ENCODE peak calls at places on chromosome 18, in four cellular contexts. R is tibial artery, M is HCT116, S is hepatocyte. H is an unnamed sample.

GRCh38 chr18:66966171-66966570 is 362.3 kb upstream of the CDH19 start:
- DNase-seq in M (no peak), R (no peak), S (no peak), H (no peak)

GRCh38 chr18:23191952-23192662 is 56.8 kb downstream of the CABLES1 start:
- DNase-seq in S (peak; percentile 54), R (no peak), M (no peak), H (no peak)

GRCh38 chr18:74251297-74252031 is 40.3 kb downstream of the CYB5A start:
- DNase-seq in M (no peak), R (no peak), S (peak; percentile 46), H (no peak)

GRCh38 chr18:394997-395383 is 105.5 kb downstream of the COLEC12 start:
- DNase-seq in M (no peak), R (no peak), S (peak; percentile 50), H (no peak)

GRCh38 chr18:25144835-25145234 is 207.1 kb downstream of the ZNF521 start:
- DNase-seq in S (no peak), R (no peak), M (no peak), H (no peak)

GRCh38 chr18:9348079-9348671 is 13.6 kb downstream of the TWSG1 start:
- DNase-seq in S (no peak), M (no peak), R (no peak), H (peak; percentile 22)

GRCh38 chr18:10559566-10560456 is 34.0 kb downstream of the NAPG start:
- DNase-seq in S (no peak), M (no peak), R (no peak), H (peak; percentile 64)

GRCh38 chr18:66728951-66729350 is 125.1 kb upstream of the CDH19 start:
- DNase-seq in S (no peak), R (no peak), M (no peak), H (no peak)

GRCh38 chr18:29501952-29502351 is 1325.0 kb upstream of the CDH2 start:
- DNase-seq in S (no peak), M (no peak), R (no peak), H (no peak)

GRCh38 chr18:62018034-62018760 is 125.4 kb upstream of the RNF152 start:
- DNase-seq in R (no peak), M (no peak), S (peak; percentile 66), H (no peak)

GRCh38 chr18:22314001-22314400 is 103.7 kb downstream of the CTAGE1 start:
- DNase-seq in R (no peak), M (no peak), S (no peak), H (no peak)

GRCh38 chr18:36848609-36849008 is 19.7 kb downstream of the KIAA1328 start:
- DNase-seq in M (no peak), R (no peak), S (no peak), H (no peak)

GRCh38 chr18:61832858-61833257 is 59.9 kb downstream of the RNF152 start:
- DNase-seq in S (no peak), M (no peak), R (no peak), H (no peak)

GRCh38 chr18:35971661-35972196 is 750 bp upstream of the RMP24 start:
- DNase-seq in M (no peak), S (peak; percentile 13), R (no peak), H (no peak)

GRCh38 chr18:986552-986951 is 81.9 kb downstream of the ADCYAP1 start:
- DNase-seq in S (no peak), M (no peak), R (no peak), H (no peak)

GRCh38 chr18:36849288-36850011 is 20.5 kb downstream of the KIAA1328 start:
- DNase-seq in S (no peak), R (no peak), M (no peak), H (no peak)

GRCh38 chr18:25261768-25262167 is 90.2 kb downstream of the ZNF521 start:
- DNase-seq in R (no peak), M (no peak), S (no peak), H (no peak)

GRCh38 chr18:51523671-51524070 is 326.2 kb upstream of the MEX3C start:
- DNase-seq in M (no peak), R (no peak), S (no peak), H (no peak)

GRCh38 chr18:22813648-22814328 is 119.3 kb upstream of the RBBP8 start:
- DNase-seq in S (peak; percentile 57), R (no peak), M (no peak), H (peak; percentile 33)

GRCh38 chr18:24033644-24034412 is 19.3 kb downstream of the TTC39C start:
- DNase-seq in S (no peak), M (no peak), R (no peak), H (no peak)

GRCh38 chr18:22322251-22322691 is 95.4 kb downstream of the CTAGE1 start:
- DNase-seq in R (no peak), M (no peak), S (no peak), H (no peak)

GRCh38 chr18:39238951-39239350 is 1673.4 kb upstream of the CELF4 start:
- DNase-seq in R (no peak), M (no peak), S (no peak), H (no peak)

GRCh38 chr18:74331404-74331803 is 15.8 kb downstream of the C18orf63 start:
- DNase-seq in R (no peak), S (peak; percentile 32), M (peak; percentile 18), H (no peak)

GRCh38 chr18:40371673-40372072 is 1583.4 kb upstream of the PIK3C3 start:
- DNase-seq in M (no peak), R (no peak), S (no peak), H (no peak)

GRCh38 chr18:9147440-9148238 is 11.1 kb downstream of the ANKRD12 start:
- DNase-seq in R (no peak), M (peak; percentile 48), S (peak; percentile 75), H (peak; percentile 33)

DNA sequence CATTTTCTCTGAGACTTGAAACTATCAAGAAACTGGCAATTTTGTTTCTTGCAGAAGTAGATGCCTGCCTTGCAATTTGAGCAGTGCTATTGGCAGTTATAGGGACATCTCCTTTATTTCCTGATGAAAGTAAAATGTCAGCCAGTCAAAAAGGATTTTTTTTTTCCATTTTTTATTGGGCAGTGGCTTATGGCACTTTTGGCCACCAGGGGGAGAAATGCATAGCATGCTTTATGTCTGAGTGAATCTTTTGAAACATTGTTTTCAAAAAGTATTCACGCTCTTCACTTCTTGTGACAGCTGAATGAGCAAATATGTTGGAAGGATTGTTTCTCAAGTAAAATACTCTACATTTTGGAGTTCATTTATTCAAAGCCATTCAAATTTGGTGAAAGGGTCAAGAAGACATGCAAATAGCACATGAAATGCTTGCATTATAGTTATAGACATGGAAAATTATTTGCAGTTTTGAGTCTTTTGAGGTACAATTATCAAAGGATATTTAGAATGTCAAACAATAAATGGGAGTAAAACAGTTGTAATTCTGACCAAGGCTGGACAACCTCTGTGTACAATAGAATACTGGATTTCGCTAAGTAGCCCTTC is 491.0 kb downstream of the CDH2 start:
- DNase-seq in S (peak; percentile 69), M (peak; percentile 18), R (no peak), H (no peak)
- TF ChIP-seq CTCF in S (peak; percentile 71), M (peak; percentile 70), R (peak; percentile 20), H (peak; percentile 63)

GRCh38 chr18:76522104-76522503 is 27.1 kb upstream of the ZNF516 start:
- DNase-seq in R (no peak), S (no peak), M (no peak), H (no peak)

GRCh38 chr18:76521367-76521766 is 26.3 kb upstream of the ZNF516 start:
- DNase-seq in R (no peak), M (no peak), S (no peak), H (no peak)

GRCh38 chr18:76519156-76519549 is 24.1 kb upstream of the ZNF516 start:
- DNase-seq in S (peak; percentile 26), R (no peak), M (no peak), H (no peak)

GRCh38 chr18:76518073-76518472 is 23.0 kb upstream of the ZNF516 start:
- DNase-seq in R (no peak), S (no peak), M (no peak), H (no peak)

DNA sequence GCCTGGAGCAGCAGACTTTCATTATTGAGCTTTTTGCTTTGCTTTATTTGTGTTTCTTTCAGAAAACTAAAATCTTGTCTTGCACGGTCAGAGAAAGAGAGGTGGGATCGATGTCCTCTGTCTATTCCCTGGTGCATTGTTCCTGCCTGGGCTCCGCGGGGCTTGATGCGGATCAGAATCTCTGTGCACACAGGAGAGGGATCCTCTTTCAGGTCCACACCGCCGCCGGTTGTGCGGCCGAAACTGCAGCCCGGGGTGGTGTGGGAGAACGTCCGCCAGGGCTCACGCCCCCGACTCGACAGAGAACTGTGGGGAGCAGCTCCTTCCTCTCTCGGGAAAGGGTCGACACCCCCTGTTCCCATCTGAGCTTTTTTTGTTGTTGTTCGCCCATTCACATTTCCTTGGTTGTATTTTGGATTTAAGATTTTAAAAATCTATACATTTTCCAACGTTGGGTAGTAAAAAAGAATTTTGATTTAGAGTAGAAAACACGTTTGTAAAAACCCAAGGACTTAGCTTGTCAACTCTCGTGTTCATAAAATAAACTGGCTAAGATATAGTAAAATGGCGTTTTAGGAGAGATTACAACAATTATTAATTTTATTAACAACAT is 23.6 kb upstream of the ZNF516 start:
- DNase-seq in R (peak; percentile 71), M (no peak), S (peak; percentile 59), H (no peak)
- TF ChIP-seq CTCF in R (no peak), M (no peak), S (no peak), H (no peak)

GRCh38 chr18:75407468-75408437 is 19.8 kb downstream of the SMIM21 start:
- DNase-seq in S (peak; percentile 18), M (no peak), R (no peak), H (no peak)
- TF ChIP-seq CTCF in S (no peak), M (no peak), R (no peak), H (no peak)

GRCh38 chr18:45521151-45521550 is 94.1 kb upstream of the SLC14A2 start:
- DNase-seq in M (no peak), R (no peak), S (no peak), H (no peak)
- TF ChIP-seq CTCF in M (no peak), R (no peak), S (no peak), H (no peak)

GRCh38 chr18:57550510-57550909 is 36.0 kb downstream of the FECH start:
- DNase-seq in S (no peak), R (no peak), M (no peak), H (no peak)
- TF ChIP-seq CTCF in S (no peak), R (no peak), M (no peak), H (no peak)

DNA sequence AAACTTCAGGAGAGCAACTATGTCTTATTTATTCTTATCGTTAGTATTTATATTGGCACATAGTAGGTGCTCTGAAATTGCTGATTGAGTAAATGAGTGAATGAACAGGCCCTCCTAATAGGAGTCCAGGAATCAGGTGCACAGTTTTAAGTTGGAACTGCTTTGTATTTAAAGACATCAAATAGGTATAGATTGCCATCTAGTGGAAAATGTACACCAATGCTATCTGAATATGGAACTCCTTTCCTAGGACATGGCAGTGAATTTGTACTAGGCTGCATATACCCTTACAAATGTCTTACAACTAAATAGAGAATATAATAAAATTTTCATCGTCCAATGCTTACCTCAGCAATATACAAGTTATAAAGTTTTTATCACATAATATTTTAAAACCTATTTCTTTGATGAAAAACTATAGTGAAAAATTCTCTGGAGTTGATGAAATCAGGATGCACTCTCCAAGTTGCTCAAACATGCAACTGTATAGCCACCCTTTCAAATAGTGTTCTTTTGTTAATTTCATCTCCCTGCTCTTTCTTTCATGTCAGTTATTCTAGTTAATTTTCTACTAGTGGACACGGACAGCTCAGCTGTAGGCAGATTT is 318.9 kb upstream of the SYT4 start:
- DNase-seq in S (peak; percentile 36), M (no peak), R (no peak), H (peak; percentile 55)
- TF ChIP-seq CTCF in S (peak; percentile 63), M (peak; percentile 45), R (peak; percentile 7), H (peak; percentile 49)

GRCh38 chr18:48278081-48278480 is 131.1 kb downstream of the ZBTB7C start:
- DNase-seq in S (no peak), R (no peak), M (no peak), H (no peak)
- TF ChIP-seq CTCF in S (no peak), R (no peak), M (no peak), H (no peak)